ENCODE peak calls at places on chromosomes 3 and 15, in five cellular contexts. M is PC-3, A is transverse colon, U is spleen, R is GM23248. K is an unnamed sample.

GRCh38 chr15:84749111-84749991 is 959 bp downstream of the ZNF592 start:
- DNase-seq in M (peak; percentile 28), A (peak; percentile 41), U (peak; percentile 85), R (peak; percentile 63), K (peak; percentile 37)

GRCh38 chr3:119659584-119660291 is 651 bp downstream of the POPDC2 start:
- DNase-seq in M (no peak), A (no peak), U (no peak), R (no peak), K (no peak)

GRCh38 chr15:92882697-92883642 is 17.2 kb upstream of the CHD2 start:
- DNase-seq in M (no peak), A (no peak), U (peak; percentile 91), R (peak; percentile 51), K (peak; percentile 13)

GRCh38 chr15:67836955-67837354 is 2.9 kb downstream of the RNU6-1 start:
- DNase-seq in M (no peak), A (no peak), U (peak; percentile 29), R (no peak), K (no peak)

GRCh38 chr15:25875551-25875950 is 12.4 kb upstream of the ATP10A start:
- DNase-seq in M (no peak), A (no peak), U (no peak), R (peak; percentile 77), K (no peak)

GRCh38 chr3:17580901-17581300 is 161.5 kb downstream of the TBC1D5 start:
- DNase-seq in M (no peak), A (no peak), U (no peak), R (no peak), K (no peak)

GRCh38 chr15:62306851-62307504 is 141.9 kb upstream of the C2CD4B start:
- DNase-seq in M (peak; percentile 69), A (peak; percentile 44), U (no peak), R (peak; percentile 87), K (peak; percentile 60)

GRCh38 chr3:196186661-196187573 is 24.3 kb downstream of the ZDHHC19 start:
- DNase-seq in M (no peak), A (peak; percentile 43), U (no peak), R (no peak), K (no peak)

GRCh38 chr3:37181766-37182165 is 7.4 kb upstream of the LRRFIP2 start:
- DNase-seq in M (peak; percentile 61), A (no peak), U (no peak), R (peak; percentile 89), K (peak; percentile 77)

GRCh38 chr3:23797490-23797889 is 8.3 kb upstream of the UBE2E1 start:
- DNase-seq in M (no peak), A (no peak), U (no peak), R (no peak), K (no peak)

GRCh38 chr15:69060744-69061143 is 46.2 kb downstream of the NOX5 start:
- DNase-seq in M (peak; percentile 45), A (no peak), U (no peak), R (no peak), K (no peak)

GRCh38 chr3:119726909-119727308 is 24.1 kb downstream of the CFAP91 start:
- DNase-seq in M (no peak), A (no peak), U (no peak), R (no peak), K (no peak)

DNA sequence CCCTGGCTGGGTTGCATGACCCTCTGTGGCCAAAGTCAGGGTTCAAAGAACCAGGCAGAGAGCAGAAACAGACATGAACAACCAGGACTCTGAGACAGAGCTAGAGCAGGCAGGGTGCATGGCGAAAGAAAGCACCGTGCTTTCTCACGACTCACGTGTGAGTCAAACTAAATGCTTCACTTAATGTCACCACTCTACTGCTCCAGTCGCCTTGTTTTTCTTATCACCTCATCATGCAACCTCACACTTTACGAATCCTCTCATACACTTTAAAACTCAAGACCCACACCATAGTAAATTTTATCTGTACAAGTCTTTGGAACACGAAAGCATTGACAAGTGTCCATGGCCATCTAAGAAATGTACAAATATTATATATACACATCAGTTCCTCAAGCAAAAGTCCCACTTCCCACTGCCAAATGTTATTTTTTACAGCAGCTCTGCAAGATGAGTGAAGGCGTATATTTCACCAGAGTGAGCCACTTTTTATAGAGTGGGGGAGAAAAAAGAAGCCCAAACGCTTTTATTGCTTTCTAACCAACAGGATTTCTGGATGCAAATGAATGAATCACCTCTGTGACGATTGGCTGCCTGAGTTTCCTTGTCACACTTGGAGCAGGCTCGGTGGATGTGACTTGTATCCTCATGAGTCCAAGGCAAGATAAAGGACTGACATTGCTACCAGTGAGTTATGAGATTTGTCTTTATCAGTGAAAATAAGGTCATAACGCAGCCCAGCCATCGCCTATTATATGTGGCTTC is 16.0 kb upstream of the MEGF11 start:
- DNase-seq in M (peak; percentile 82), A (peak; percentile 40), U (no peak), R (peak; percentile 44), K (peak; percentile 73)
- H3K4me3 ChIP-seq in M (peak overlapping the region; percentile 25), A (no peak overlapping the region), U (no peak overlapping the region), R (no peak overlapping the region), K (no peak overlapping the region)

DNA sequence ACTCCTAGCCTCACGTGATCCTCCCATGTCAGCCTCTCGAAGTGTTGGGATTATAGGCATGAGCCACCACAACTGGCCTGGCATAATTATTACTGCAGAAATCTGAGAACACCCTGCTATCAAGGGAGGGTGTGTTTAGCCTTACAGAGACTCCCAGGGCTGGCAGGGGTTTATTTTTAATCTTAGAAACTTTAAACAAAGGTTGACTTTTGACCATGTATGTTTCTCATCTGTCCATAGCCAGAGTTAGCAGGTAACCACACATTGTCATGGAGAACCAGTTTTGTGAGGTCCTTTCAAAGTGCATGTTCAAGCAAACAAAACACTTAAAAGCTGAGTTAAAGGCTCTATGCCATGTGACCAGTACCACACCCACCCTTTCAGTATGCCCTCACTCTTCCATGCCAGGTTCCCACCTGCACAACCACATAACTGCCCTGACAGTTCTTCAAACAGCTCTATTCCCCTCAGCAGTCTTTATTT is 11.1 kb downstream of the SIAH2 start:
- DNase-seq in M (peak; percentile 70), A (peak; percentile 60), U (no peak), R (no peak), K (no peak)
- H3K36me3 ChIP-seq in M (no peaks in the 10 kb centered on the region), A (no peaks in the 10 kb centered on the region), U (peaks cover 14% of the 10 kb centered on the region), R (no peaks in the 10 kb centered on the region), K (peaks cover 29% of the 10 kb centered on the region)

DNA sequence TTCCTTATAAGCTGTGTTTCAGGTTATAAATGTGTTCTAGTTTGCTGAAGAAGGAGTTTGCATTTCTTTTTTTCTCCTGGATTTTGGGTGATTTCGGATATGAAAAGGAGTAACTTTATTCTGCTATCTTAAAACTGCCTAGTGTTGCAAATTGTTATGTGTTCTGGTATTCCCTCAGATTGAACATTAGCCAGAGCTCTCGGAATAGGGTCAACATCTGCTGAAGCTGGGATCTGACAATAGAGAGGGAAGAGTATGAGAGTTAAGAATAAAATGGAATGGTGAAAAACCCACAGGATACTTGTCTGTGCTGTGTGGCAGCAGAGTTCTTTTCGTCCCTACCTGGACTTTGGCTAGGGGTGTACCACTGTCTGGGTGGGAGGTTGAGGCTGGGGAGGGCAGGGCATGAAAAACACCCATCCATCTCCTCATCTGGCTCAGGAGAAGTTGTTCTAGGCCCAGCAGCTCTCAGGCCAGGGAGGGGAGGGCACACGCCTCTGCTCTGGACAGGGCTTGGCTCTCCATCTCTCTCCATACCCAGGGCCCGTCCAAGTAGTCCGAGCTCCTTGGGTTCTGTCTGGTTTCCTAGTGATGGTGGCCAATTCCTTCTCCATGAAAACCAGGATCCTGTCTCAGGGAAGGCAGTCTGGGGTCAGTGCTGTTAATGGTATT is 13.2 kb downstream of the SPSB4 start:
- DNase-seq in M (no peak), A (no peak), U (no peak), R (no peak), K (no peak)
- H3K4me3 ChIP-seq in M (no peak overlapping the region), A (no peak overlapping the region), U (no peak overlapping the region), R (no peak overlapping the region), K (no peak overlapping the region)

GRCh38 chr3:129579991-129580390 is 26.5 kb downstream of the PLXND1 start:
- DNase-seq in M (no peak), A (no peak), U (no peak), R (no peak), K (no peak)
- H3K36me3 ChIP-seq in M (no peaks in the 10 kb centered on the region), A (no peaks in the 10 kb centered on the region), U (peaks cover 47% of the 10 kb centered on the region), R (no peaks in the 10 kb centered on the region), K (peaks cover 4% of the 10 kb centered on the region)

GRCh38 chr15:41581110-41581509 is 22.1 kb downstream of the TYRO3 start:
- DNase-seq in M (peak; percentile 67), A (no peak), U (no peak), R (peak; percentile 42), K (no peak)

GRCh38 chr15:41584636-41585139 is 25.7 kb downstream of the TYRO3 start:
- DNase-seq in M (no peak), A (no peak), U (no peak), R (peak; percentile 25), K (no peak)

GRCh38 chr15:41583795-41584194 is 24.8 kb downstream of the TYRO3 start:
- DNase-seq in M (no peak), A (no peak), U (no peak), R (no peak), K (no peak)

GRCh38 chr15:41585140-41586047 is 26.4 kb downstream of the TYRO3 start:
- DNase-seq in M (peak; percentile 83), A (peak; percentile 40), U (peak; percentile 75), R (peak; percentile 84), K (peak; percentile 79)
- H3K4me3 ChIP-seq in M (peak overlapping the region; percentile 68), A (peak overlapping the region; percentile 46), U (peak overlapping the region; percentile 37), R (peak overlapping the region; percentile 64), K (peak overlapping the region; percentile 16)

DNA sequence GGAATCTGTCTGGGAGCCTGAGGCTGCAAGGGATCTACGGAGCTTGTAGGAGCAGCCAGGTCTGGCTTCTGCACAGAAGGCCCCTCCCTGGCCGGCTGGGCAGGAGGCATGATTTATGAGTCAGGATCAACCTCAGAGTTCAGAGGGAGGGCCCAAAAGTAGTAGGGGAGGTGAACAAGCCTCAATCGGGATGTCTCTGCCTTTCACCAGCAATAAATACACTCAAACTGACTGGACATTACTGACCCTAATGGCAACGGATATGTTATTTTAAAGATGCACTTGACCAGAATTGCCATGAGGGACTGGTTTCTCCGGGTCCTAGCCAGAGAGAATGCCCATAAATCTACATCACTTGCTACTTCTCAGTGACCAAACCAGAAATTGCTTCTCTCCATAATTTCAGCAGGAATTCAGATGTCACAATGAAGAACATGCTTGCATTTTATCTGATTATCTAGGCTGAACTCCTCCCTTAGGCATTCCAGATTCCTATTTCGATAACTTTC is 109.6 kb upstream of the LMOD3 start:
- DNase-seq in M (peak; percentile 62), A (peak; percentile 39), U (no peak), R (no peak), K (peak; percentile 10)
- H3K36me3 ChIP-seq in M (no peaks in the 10 kb centered on the region), A (no peaks in the 10 kb centered on the region), U (peaks cover 5% of the 10 kb centered on the region), R (no peaks in the 10 kb centered on the region), K (no peaks in the 10 kb centered on the region)

DNA sequence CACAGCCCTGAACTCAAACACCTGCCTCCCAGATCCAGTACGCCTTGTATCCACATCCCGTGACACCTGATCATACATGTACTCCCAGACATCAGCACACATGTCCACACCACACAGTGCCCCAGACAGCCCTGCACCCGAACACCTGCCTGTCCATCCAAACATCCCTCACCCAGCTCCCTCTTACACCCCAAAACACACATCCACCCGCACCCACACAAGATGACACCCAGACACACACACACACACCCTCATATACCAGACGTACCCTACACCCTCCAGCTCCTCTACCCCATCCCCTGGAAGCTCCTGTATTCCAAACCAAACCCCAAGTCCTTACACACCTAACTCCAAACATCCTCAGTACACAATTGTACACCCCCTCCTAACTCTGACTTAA is 735 bp downstream of the CAMK1 start:
- DNase-seq in M (no peak), A (no peak), U (no peak), R (no peak), K (no peak)
- H3K4me3 ChIP-seq in M (peak overlapping the region; percentile 80), A (peak overlapping the region; percentile 72), U (peak overlapping the region; percentile 35), R (peak overlapping the region; percentile 78), K (peak overlapping the region; percentile 34)

GRCh38 chr3:52146811-52147210 is 7.4 kb downstream of the POC1A start:
- DNase-seq in M (no peak), A (no peak), U (peak; percentile 55), R (no peak), K (no peak)
- H3K36me3 ChIP-seq in M (peaks cover 31% of the 10 kb centered on the region), A (no peaks in the 10 kb centered on the region), U (peaks cover 8% of the 10 kb centered on the region), R (no peaks in the 10 kb centered on the region), K (no peaks in the 10 kb centered on the region)